ENCODE peak calls at places on chromosomes 4 and X, in four cellular contexts. One of them, this sample, is unnamed.

GRCh38 chr4:11397819-11398610 is 30.7 kb downstream of the HS3ST1 start:
- DNase-seq in omental fat pad: no peak
- DNase-seq in colonic mucosa: no peak
- DNase-seq in body of pancreas: no peak
- DNase-seq in this sample: no peak

GRCh38 chr4:78370625-78371372 is 180.8 kb upstream of the ANXA3 start:
- DNase-seq in body of pancreas: no peak
- DNase-seq in colonic mucosa: no peak
- DNase-seq in omental fat pad: no peak
- DNase-seq in this sample: no peak

GRCh38 chr4:54384563-54384962 is 155.5 kb downstream of the PDGFRA start:
- DNase-seq in omental fat pad: no peak
- DNase-seq in body of pancreas: peak
- DNase-seq in colonic mucosa: peak
- DNase-seq in this sample: no peak

GRCh38 chr4:95505149-95505548 is 43.6 kb downstream of the UNC5C start:
- DNase-seq in colonic mucosa: no peak
- DNase-seq in body of pancreas: no peak
- DNase-seq in omental fat pad: no peak
- DNase-seq in this sample: no peak

GRCh38 chr4:152104846-152105462 is 344.1 kb upstream of the GATB start:
- DNase-seq in omental fat pad: no peak
- DNase-seq in colonic mucosa: no peak
- DNase-seq in body of pancreas: no peak
- DNase-seq in this sample: no peak

GRCh38 chr4:110982486-110982885 is 359.6 kb upstream of the PITX2 start:
- DNase-seq in colonic mucosa: no peak
- DNase-seq in body of pancreas: no peak
- DNase-seq in omental fat pad: no peak
- DNase-seq in this sample: no peak

GRCh38 chr4:155392486-155393184 is 15.9 kb upstream of the MAP9 start:
- DNase-seq in body of pancreas: no peak
- DNase-seq in colonic mucosa: no peak
- DNase-seq in omental fat pad: no peak
- DNase-seq in this sample: no peak

GRCh38 chr4:186942745-186943606 is 219.3 kb upstream of the FAT1 start:
- DNase-seq in body of pancreas: peak
- DNase-seq in colonic mucosa: peak
- DNase-seq in omental fat pad: no peak
- DNase-seq in this sample: no peak

GRCh38 chr4:26884486-26884988 is 23.9 kb downstream of the STIM2 start:
- DNase-seq in omental fat pad: no peak
- DNase-seq in body of pancreas: no peak
- DNase-seq in colonic mucosa: no peak
- DNase-seq in this sample: no peak

GRCh38 chr4:3464349-3464905 is 1.3 kb downstream of the DOK7 start:
- DNase-seq in omental fat pad: no peak
- DNase-seq in body of pancreas: no peak
- DNase-seq in colonic mucosa: no peak
- DNase-seq in this sample: no peak

GRCh38 chr4:17932041-17932440 is 89.5 kb downstream of the LCORL start:
- DNase-seq in body of pancreas: no peak
- DNase-seq in omental fat pad: no peak
- DNase-seq in colonic mucosa: no peak
- DNase-seq in this sample: no peak

GRCh38 chrX:110944323-110944761 is 148.7 kb upstream of the CHRDL1 start:
- DNase-seq in colonic mucosa: no peak
- DNase-seq in omental fat pad: no peak
- DNase-seq in body of pancreas: peak
- DNase-seq in this sample: no peak

GRCh38 chrX:79477691-79478090 is 110.6 kb upstream of the ITM2A start:
- DNase-seq in colonic mucosa: no peak
- DNase-seq in body of pancreas: no peak
- DNase-seq in omental fat pad: no peak
- DNase-seq in this sample: no peak
- TF ChIP-seq CTCF in colonic mucosa: no peak
- TF ChIP-seq CTCF in body of pancreas: no peak
- TF ChIP-seq CTCF in omental fat pad: no peak
- TF ChIP-seq CTCF in this sample: no peak

GRCh38 chr4:89197920-89198319 is 86.6 kb downstream of the TIGD2 start:
- DNase-seq in omental fat pad: no peak
- DNase-seq in body of pancreas: no peak
- DNase-seq in colonic mucosa: no peak
- DNase-seq in this sample: no peak

GRCh38 chr4:89193828-89194227 is 82.5 kb downstream of the TIGD2 start:
- DNase-seq in body of pancreas: peak
- DNase-seq in colonic mucosa: peak
- DNase-seq in omental fat pad: no peak
- DNase-seq in this sample: no peak

GRCh38 chr4:89196056-89196674 is 84.8 kb downstream of the TIGD2 start:
- DNase-seq in body of pancreas: no peak
- DNase-seq in colonic mucosa: no peak
- DNase-seq in omental fat pad: no peak
- DNase-seq in this sample: no peak

DNA sequence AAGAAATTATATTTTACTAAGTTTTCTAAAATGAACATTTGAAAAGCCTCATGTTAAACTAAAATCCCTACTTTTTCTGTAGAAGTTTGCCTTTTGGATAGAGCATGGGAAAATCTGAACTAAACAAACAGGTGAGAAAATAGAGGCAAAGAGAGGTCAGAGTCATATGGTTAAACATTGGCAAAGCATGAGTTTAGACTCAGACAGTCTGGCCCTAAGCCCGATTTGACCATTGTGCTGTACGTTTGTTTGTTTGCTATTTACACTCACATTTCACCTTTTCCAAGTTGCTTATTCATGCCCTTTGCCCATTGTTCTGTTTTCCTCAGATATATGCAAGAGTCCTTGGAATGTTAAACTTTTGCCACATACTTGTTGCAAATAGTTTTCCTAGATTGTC is 85.4 kb downstream of the TIGD2 start:
- DNase-seq in body of pancreas: peak
- DNase-seq in colonic mucosa: no peak
- DNase-seq in omental fat pad: no peak
- DNase-seq in this sample: no peak
- TF ChIP-seq CTCF in body of pancreas: no peak
- TF ChIP-seq CTCF in colonic mucosa: no peak
- TF ChIP-seq CTCF in omental fat pad: no peak
- TF ChIP-seq CTCF in this sample: no peak

GRCh38 chr4:180455226-180455625 is 1788.0 kb upstream of the TENM3 start:
- DNase-seq in colonic mucosa: no peak
- DNase-seq in body of pancreas: no peak
- DNase-seq in omental fat pad: no peak
- DNase-seq in this sample: no peak

GRCh38 chr4:180449395-180449956 is 1793.7 kb upstream of the TENM3 start:
- DNase-seq in colonic mucosa: no peak
- DNase-seq in omental fat pad: no peak
- DNase-seq in body of pancreas: no peak
- DNase-seq in this sample: no peak
- TF ChIP-seq CTCF in colonic mucosa: no peak
- TF ChIP-seq CTCF in omental fat pad: no peak
- TF ChIP-seq CTCF in body of pancreas: peak
- TF ChIP-seq CTCF in this sample: peak

GRCh38 chrX:54824722-54825121 is 17.2 kb downstream of the MAGED2 start:
- DNase-seq in colonic mucosa: no peak
- DNase-seq in body of pancreas: no peak
- DNase-seq in omental fat pad: no peak
- DNase-seq in this sample: no peak

GRCh38 chrX:54824195-54824594 is 16.6 kb downstream of the MAGED2 start:
- DNase-seq in omental fat pad: no peak
- DNase-seq in colonic mucosa: no peak
- DNase-seq in body of pancreas: no peak
- DNase-seq in this sample: no peak

GRCh38 chrX:54826598-54826997 is 19.1 kb downstream of the MAGED2 start:
- DNase-seq in body of pancreas: no peak
- DNase-seq in omental fat pad: no peak
- DNase-seq in colonic mucosa: no peak
- DNase-seq in this sample: no peak

GRCh38 chrX:54821310-54821709 is 13.8 kb downstream of the MAGED2 start:
- DNase-seq in omental fat pad: no peak
- DNase-seq in colonic mucosa: no peak
- DNase-seq in body of pancreas: no peak
- DNase-seq in this sample: no peak

GRCh38 chrX:54825716-54826428 is 18.3 kb downstream of the MAGED2 start:
- DNase-seq in omental fat pad: no peak
- DNase-seq in body of pancreas: no peak
- DNase-seq in colonic mucosa: no peak
- DNase-seq in this sample: no peak
- TF ChIP-seq CTCF in omental fat pad: no peak
- TF ChIP-seq CTCF in body of pancreas: no peak
- TF ChIP-seq CTCF in colonic mucosa: no peak
- TF ChIP-seq CTCF in this sample: no peak

GRCh38 chrX:119617511-119618164 is 11.4 kb upstream of the NKRF start:
- DNase-seq in omental fat pad: no peak
- DNase-seq in body of pancreas: peak
- DNase-seq in colonic mucosa: no peak
- DNase-seq in this sample: no peak
- TF ChIP-seq CTCF in omental fat pad: no peak
- TF ChIP-seq CTCF in body of pancreas: no peak
- TF ChIP-seq CTCF in colonic mucosa: no peak
- TF ChIP-seq CTCF in this sample: no peak

GRCh38 chr4:125244848-125245450 is 69.8 kb upstream of the FAT4 start:
- DNase-seq in body of pancreas: no peak
- DNase-seq in omental fat pad: no peak
- DNase-seq in colonic mucosa: no peak
- DNase-seq in this sample: no peak
- TF ChIP-seq CTCF in body of pancreas: peak
- TF ChIP-seq CTCF in omental fat pad: no peak
- TF ChIP-seq CTCF in colonic mucosa: no peak
- TF ChIP-seq CTCF in this sample: peak

GRCh38 chr4:39658756-39659155 is 20.1 kb upstream of the SMIM14 start:
- DNase-seq in colonic mucosa: no peak
- DNase-seq in body of pancreas: no peak
- DNase-seq in omental fat pad: no peak
- DNase-seq in this sample: no peak
- TF ChIP-seq CTCF in colonic mucosa: peak
- TF ChIP-seq CTCF in body of pancreas: peak
- TF ChIP-seq CTCF in omental fat pad: no peak
- TF ChIP-seq CTCF in this sample: no peak

This sample was measured in type B pancreatic cell.